ENCODE peak calls at places on chromosomes 6 and 20, in four cellular contexts. D, K, F and B are unnamed samples. For H3K4me1, the result is how much of the 10 kb centered on the place peaks cover.

GRCh38 chr6:26525818-26526217 is 12.3 kb upstream of the HMGN4 start:
- DNase-seq in D (no peak), F (no peak), K (no peak), B (no peak)

GRCh38 chr6:57220083-57220703 is 1.9 kb downstream of the RAB23 start:
- DNase-seq in D (no peak), K (no peak), F (no peak), B (no peak)

GRCh38 chr20:31661625-31662371 is 24.1 kb downstream of the COX4I2 start:
- DNase-seq in F (peak), D (peak), K (peak), B (peak)

GRCh38 chr6:93416575-93417420 is 2.6 kb downstream of the EPHA7 start:
- DNase-seq in D (peak), F (peak), K (peak), B (peak)

GRCh38 chr6:132227937-132228336 is 173.3 kb downstream of the MOXD1 start:
- DNase-seq in D (no peak), K (no peak), F (no peak), B (no peak)

GRCh38 chr6:1708141-1708540 is 98.4 kb downstream of the FOXC1 start:
- DNase-seq in D (no peak), K (no peak), F (no peak), B (no peak)

GRCh38 chr6:121008553-121008952 is 325.7 kb downstream of the TBC1D32 start:
- DNase-seq in F (no peak), K (no peak), D (no peak), B (no peak)

GRCh38 chr6:129659590-129660345 is 50.2 kb downstream of the ARHGAP18 start:
- DNase-seq in K (no peak), F (no peak), D (peak), B (peak)

GRCh38 chr6:164554700-164555479 is 754.5 kb downstream of the C6orf118 start:
- DNase-seq in F (no peak), D (no peak), K (no peak), B (peak)

GRCh38 chr6:72836971-72837370 is 215.1 kb downstream of the KCNQ5 start:
- DNase-seq in D (no peak), K (no peak), F (no peak), B (no peak)

DNA sequence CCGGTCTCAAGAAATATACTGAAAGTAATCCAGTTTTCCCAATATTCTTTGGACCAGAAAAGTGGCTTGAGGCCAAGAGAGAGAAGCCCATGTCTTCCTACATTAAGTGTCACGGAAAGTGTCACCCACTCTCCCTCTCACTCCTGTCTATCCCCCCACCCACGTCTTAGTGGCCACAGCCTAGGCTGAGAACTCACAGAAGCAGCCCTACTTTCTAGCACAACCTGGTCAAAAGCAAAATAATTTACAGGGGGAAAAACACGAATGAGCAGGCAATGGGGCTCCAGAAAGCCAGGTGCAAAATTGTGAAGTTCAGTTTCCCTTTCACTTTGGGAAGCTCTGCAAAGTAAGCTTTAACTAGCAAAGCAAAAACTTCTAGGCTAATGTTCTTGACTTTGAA is 118.0 kb downstream of the OPRM1 start:
- DNase-seq in K (no peak), F (no peak), D (no peak), B (no peak)
- H3K4me3 ChIP-seq in K (no peak), F (peak), D (no peak), B (no peak)

GRCh38 chr20:61044499-61044898 is 207.6 kb upstream of the CDH4 start:
- DNase-seq in F (no peak), D (peak), K (no peak), B (no peak)
- H3K27ac ChIP-seq in F (no peak), D (no peak), K (no peak), B (no peak)

DNA sequence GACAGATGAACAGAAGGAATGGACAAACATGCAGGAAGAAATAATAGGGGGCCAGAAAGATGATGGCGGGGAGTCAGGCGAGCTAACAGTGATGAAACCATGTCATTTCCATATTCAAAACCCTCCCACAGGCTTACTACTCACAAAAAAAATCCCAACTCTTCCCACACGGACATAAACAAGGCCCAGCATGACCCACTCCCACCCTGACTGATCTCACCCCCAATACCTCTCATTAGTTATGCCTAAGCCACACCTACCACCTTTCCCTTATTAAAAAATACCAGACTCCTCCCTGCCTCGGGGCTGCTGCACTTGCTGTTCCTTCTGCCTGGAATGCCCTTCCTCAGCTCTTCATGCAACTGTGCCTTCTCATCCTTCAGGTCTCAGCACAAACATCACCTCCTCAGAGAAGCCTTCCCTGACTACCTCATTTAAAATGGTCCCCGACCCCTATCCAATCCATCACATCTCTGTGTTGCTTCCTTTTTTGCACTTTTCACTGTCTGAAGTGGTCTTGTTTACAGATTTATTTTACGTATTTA is 145.8 kb downstream of the PREX1 start:
- DNase-seq in D (no peak), F (no peak), K (no peak), B (no peak)
- H3K4me1 ChIP-seq in D (under half), F (half or more), K (under half), B (under half)

GRCh38 chr6:16276991-16277981 is 38.9 kb downstream of the GMPR start:
- DNase-seq in F (peak), K (peak), D (peak), B (peak)
- H3K4me3 ChIP-seq in F (peak), K (no peak), D (no peak), B (no peak)

GRCh38 chr6:2858678-2859324 is 17.1 kb upstream of the SERPINB1 start:
- DNase-seq in D (no peak), K (no peak), F (no peak), B (no peak)

GRCh38 chr6:2857580-2858337 is 16.1 kb upstream of the SERPINB1 start:
- DNase-seq in F (peak), K (peak), D (peak), B (peak)

GRCh38 chr6:2857185-2857579 is 15.5 kb upstream of the SERPINB1 start:
- DNase-seq in D (no peak), K (no peak), F (no peak), B (no peak)

GRCh38 chr6:2861071-2861821 is 19.6 kb upstream of the SERPINB1 start:
- DNase-seq in F (no peak), K (no peak), D (no peak), B (no peak)

DNA sequence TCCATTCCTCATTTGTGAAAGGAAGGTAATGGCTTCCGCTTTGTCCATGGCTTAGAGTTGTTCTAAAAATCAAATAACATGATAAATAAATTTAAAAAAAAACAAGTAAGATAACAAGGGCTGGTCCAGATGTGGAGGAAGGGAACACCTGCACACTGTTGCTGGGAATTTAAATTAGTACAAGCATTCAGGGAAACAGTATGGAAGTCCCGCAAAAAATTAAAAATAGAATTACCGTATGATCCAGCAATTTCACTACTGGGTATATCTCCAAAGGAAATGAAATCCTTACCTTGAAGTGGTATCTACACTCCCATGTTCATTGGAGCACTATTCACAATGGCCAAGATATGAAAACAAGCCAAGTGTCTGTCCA is 17.6 kb upstream of the SERPINB1 start:
- DNase-seq in K (no peak), D (no peak), F (no peak), B (no peak)
- H3K27ac ChIP-seq in K (peak), D (no peak), F (peak), B (no peak)

GRCh38 chr20:4162766-4163165 is 147.4 kb upstream of the RNF24 start:
- DNase-seq in D (no peak), K (no peak), F (no peak), B (no peak)
- H3K4me1 ChIP-seq in D (under half), K (under half), F (under half), B (under half)

DNA sequence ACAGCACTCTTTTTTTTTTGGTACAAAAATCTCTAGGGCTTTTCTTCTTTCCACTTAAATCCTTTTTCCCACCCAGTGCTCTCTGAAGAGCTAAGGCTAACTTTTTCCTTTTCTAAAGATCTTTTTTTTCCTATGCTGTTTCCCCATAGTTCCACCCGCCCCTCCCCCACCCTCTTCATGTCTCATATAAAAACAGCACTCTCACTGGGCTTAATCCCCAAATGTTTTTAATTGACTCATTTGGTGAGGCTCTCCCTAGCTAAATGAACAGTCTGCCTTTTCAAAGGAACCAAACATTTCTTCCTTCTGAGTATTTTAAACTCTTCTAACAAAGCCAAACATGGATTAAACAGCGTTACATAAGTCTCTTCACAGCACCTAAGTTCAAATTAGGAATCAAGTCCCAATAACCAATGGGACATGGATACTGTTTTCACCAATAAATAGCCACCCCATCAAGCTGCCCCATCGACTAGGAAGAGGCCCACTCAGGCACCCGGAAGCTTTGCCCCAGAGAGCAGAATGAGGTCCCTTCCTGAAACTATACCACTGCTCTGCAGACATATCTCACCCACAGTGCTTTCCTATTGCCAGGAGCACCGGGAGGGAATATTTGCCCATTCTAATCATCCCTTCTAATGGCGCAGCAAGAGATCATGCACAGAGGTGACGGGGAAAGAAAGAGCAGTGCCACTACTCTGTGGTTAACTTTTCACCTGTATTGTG is 63.7 kb downstream of the ATXN1 start:
- DNase-seq in D (no peak), F (no peak), K (no peak), B (no peak)
- H3K4me3 ChIP-seq in D (no peak), F (no peak), K (no peak), B (no peak)